ENCODE peak calls at places on chromosomes 1 and 21, in six cellular contexts. V is Kasumi-1; N is RPMI8226; P is activated T-helper 1 cell treated with anti-CD3 and anti-CD28 coated beads, Interleukin-12 subunit alpha, Interleukin-12 subunit beta, Interleukin-2, Interleukin-4 antibody, amounts not matched to agents 30 ng/mL and 10 ng/mL and 1 ng/mL, durations not matched to agents 14 hours and 24 hours and 36 hours; A is adipocyte; I is NCI-H510A treated with DMSO at 0.1 percent for 48 hours. L is an unnamed sample.

GRCh38 chr1:11600901-11601300 is 53.3 kb downstream of the FBXO2 start:
- DNase-seq in P (no peak), N (peak), V (no peak), A (no peak), I (peak), L (no peak)

GRCh38 chr1:113783254-113784103 is 24.2 kb upstream of the PHTF1 start:
- DNase-seq in P (peak), I (no peak), N (peak), A (peak), V (peak), L (peak)

GRCh38 chr1:61642475-61643232 is 82.3 kb downstream of the TM2D1 start:
- DNase-seq in A (no peak), P (no peak), V (no peak), N (no peak), I (peak), L (no peak)

GRCh38 chr21:42079939-42080787 is 9.0 kb downstream of the UMODL1 start:
- DNase-seq in N (no peak), V (peak), I (no peak), A (no peak), P (no peak), L (no peak)

GRCh38 chr21:31665397-31665796 is 5.9 kb downstream of the SOD1 start:
- DNase-seq in N (no peak), I (no peak), V (peak), P (peak), A (no peak), L (no peak)

GRCh38 chr1:12146343-12147112 is 20.3 kb upstream of the TNFRSF1B start:
- DNase-seq in I (no peak), N (no peak), P (no peak), A (no peak), V (no peak), L (no peak)

GRCh38 chr1:117092594-117092993 is 29.0 kb downstream of the TRIM45 start:
- DNase-seq in N (no peak), A (peak), I (no peak), V (no peak), P (no peak), L (no peak)

GRCh38 chr1:60952566-60953215 is 129.7 kb upstream of the NFIA start:
- DNase-seq in P (no peak), I (no peak), N (no peak), A (no peak), V (no peak), L (no peak)

GRCh38 chr1:55472784-55473183 is 257.6 kb upstream of the USP24 start:
- DNase-seq in P (no peak), V (no peak), N (no peak), A (no peak), I (no peak), L (no peak)

GRCh38 chr1:215076312-215076711 is 6.2 kb upstream of the KCNK2 start:
- DNase-seq in P (no peak), N (peak), I (peak), V (peak), A (peak), L (no peak)

GRCh38 chr21:36411301-36411700 is 26.1 kb downstream of the CHAF1B start:
- DNase-seq in N (peak), P (no peak), V (no peak), A (no peak), I (no peak), L (no peak)

GRCh38 chr1:2592672-2593071 is 6.1 kb downstream of the PRXL2B start:
- DNase-seq in P (no peak), I (peak), V (no peak), N (no peak), A (no peak), L (no peak)

GRCh38 chr1:8629241-8630091 is 188.0 kb downstream of the RERE start:
- DNase-seq in N (peak), P (no peak), V (peak), A (peak), I (no peak), L (peak)

GRCh38 chr1:204130989-204131892 is 20.6 kb downstream of the ETNK2 start:
- DNase-seq in A (peak), P (no peak), V (no peak), N (peak), I (no peak), L (no peak)

GRCh38 chr1:46134660-46135331 is 2.4 kb upstream of the PIK3R3 start:
- DNase-seq in P (no peak), I (no peak), A (peak), V (no peak), N (peak), L (no peak)

GRCh38 chr1:230292739-230293720 is 133.1 kb downstream of the PGBD5 start:
- DNase-seq in V (no peak), A (no peak), I (peak), P (no peak), N (peak), L (no peak)

GRCh38 chr1:153190373-153190772 is 12.9 kb upstream of the LELP1 start:
- DNase-seq in I (no peak), V (no peak), A (no peak), N (no peak), P (no peak), L (no peak)

GRCh38 chr1:182761396-182762395 is 27.9 kb upstream of the NPL start:
- DNase-seq in V (no peak), I (no peak), A (peak), P (no peak), N (peak), L (no peak)

GRCh38 chr21:46078984-46079356 is 18.9 kb upstream of the COL6A2 start:
- DNase-seq in I (no peak), P (no peak), N (no peak), A (peak), V (no peak), L (no peak)

L was measured in GM19239.